ENCODE peak calls at places on chromosomes 12 and 14, in seven cellular contexts. F is mammary epithelial cell; B is HT1080; C is SK-N-SH; V is GM12865; O is activated CD4-positive, alpha-beta T cell treated with anti-CD3 and anti-CD28 coated beads, Interleukin-2, amount 50 U/mL, for 4 hours; J is LHCN-M2. P is an unnamed sample.

GRCh38 chr12:132444957-132445883 is 44.7 kb upstream of the FBRSL1 start:
- DNase-seq in O (peak; percentile 73), F (no peak), J (no peak), C (no peak), V (peak; percentile 78), B (no peak), P (no peak)

GRCh38 chr12:30694971-30695326 is 720 bp downstream of the IPO8 start:
- DNase-seq in V (peak; percentile 29), B (peak; percentile 41), O (no peak), F (peak; percentile 46), J (peak; percentile 41), C (peak; percentile 60), P (peak; percentile 54)

GRCh38 chr12:47222960-47223847 is 143.4 kb upstream of the AMIGO2 start:
- DNase-seq in F (no peak), J (no peak), V (no peak), C (no peak), B (no peak), O (no peak), P (no peak)

GRCh38 chr14:100775351-100775830 is 48.7 kb downstream of the DLK1 start:
- DNase-seq in C (no peak), J (no peak), O (no peak), F (no peak), B (no peak), V (no peak), P (no peak)

GRCh38 chr12:128820253-128820652 is 3.5 kb downstream of the SLC15A4 start:
- DNase-seq in B (no peak), J (no peak), O (no peak), V (peak; percentile 52), C (no peak), F (no peak), P (no peak)

GRCh38 chr12:96466939-96467751 is 22.2 kb upstream of the CFAP54 start:
- DNase-seq in C (no peak), B (peak; percentile 57), J (no peak), O (no peak), V (peak; percentile 17), F (peak; percentile 69), P (peak; percentile 34)

GRCh38 chr14:27387458-27387857 is 789.6 kb upstream of the NOVA1 start:
- DNase-seq in B (no peak), V (no peak), J (no peak), F (no peak), O (no peak), C (no peak), P (peak; percentile 21)

GRCh38 chr14:23118506-23119361 is at the start of gene CEBPE:
- DNase-seq in V (no peak), B (no peak), C (no peak), F (no peak), J (no peak), O (no peak), P (no peak)

GRCh38 chr12:9039397-9039977 is 50.1 kb downstream of the KLRG1 start:
- DNase-seq in F (peak; percentile 36), O (no peak), B (peak; percentile 44), C (peak; percentile 69), V (peak; percentile 55), J (peak; percentile 52), P (peak; percentile 29)

GRCh38 chr12:113000433-113000832 is 22.1 kb downstream of the OAS2 start:
- DNase-seq in B (no peak), O (no peak), V (no peak), F (no peak), J (no peak), C (no peak), P (no peak)

GRCh38 chr12:62856454-62856853 is 78.5 kb downstream of the PPM1H start:
- DNase-seq in O (no peak), F (no peak), B (no peak), C (no peak), J (no peak), V (no peak), P (no peak)

GRCh38 chr12:66885115-66885875 is 206.4 kb upstream of the GRIP1 start:
- DNase-seq in F (no peak), C (no peak), O (no peak), J (no peak), V (no peak), B (no peak), P (no peak)

GRCh38 chr12:93098077-93098476 is 169.0 kb upstream of the EEA1 start:
- DNase-seq in O (peak; percentile 59), F (no peak), B (peak; percentile 25), C (no peak), J (peak; percentile 71), V (peak; percentile 89), P (peak; percentile 50)

GRCh38 chr14:24996930-24997329 is 53.0 kb downstream of the STXBP6 start:
- DNase-seq in O (no peak), C (no peak), F (no peak), V (no peak), J (no peak), B (no peak), P (no peak)

GRCh38 chr12:70045036-70045435 is 198.2 kb upstream of the CNOT2 start:
- DNase-seq in B (peak; percentile 10), C (no peak), V (no peak), O (no peak), J (peak; percentile 24), F (peak; percentile 18), P (peak; percentile 42)

GRCh38 chr12:95384785-95385184 is 89.2 kb upstream of the METAP2 start:
- DNase-seq in F (no peak), C (no peak), V (no peak), B (no peak), J (no peak), O (no peak), P (no peak)